ENCODE peak calls at places on chromosomes 13 and 19, in four cellular contexts. E is stomach, X is prostate gland, R is thyroid gland. N is an unnamed sample. For H3K4me1, the result is how much of the 10 kb centered on the place peaks cover.

GRCh38 chr19:48745208-48745995 is 1.3 kb downstream of the IZUMO1 start:
- DNase-seq in E (peak), X (peak), R (peak), N (no peak)

GRCh38 chr13:44271031-44271433 is 102.6 kb upstream of the SERP2 start:
- DNase-seq in R (no peak), X (peak), E (no peak), N (no peak)

GRCh38 chr13:46665243-46665629 is 112.3 kb downstream of the LRCH1 start:
- DNase-seq in R (no peak), X (no peak), E (no peak), N (no peak)

GRCh38 chr13:74839656-74840055 is 642.3 kb downstream of the TBC1D4 start:
- DNase-seq in E (no peak), R (no peak), X (no peak), N (no peak)

GRCh38 chr13:20940083-20940482 is 37.5 kb upstream of the XPO4 start:
- DNase-seq in X (no peak), R (no peak), E (no peak), N (no peak)

GRCh38 chr19:19900574-19901444 is at the start of gene ZNF93:
- DNase-seq in X (peak), R (peak), E (peak), N (peak)

GRCh38 chr13:41645313-41645712 is 188.0 kb downstream of the RGCC start:
- DNase-seq in R (peak), X (peak), E (no peak), N (peak)

GRCh38 chr19:794989-795658 is 2.1 kb upstream of the PTBP1 start:
- DNase-seq in X (no peak), R (no peak), E (no peak), N (no peak)

GRCh38 chr19:56942749-56943148 is 102.2 kb upstream of the PEG3 start:
- DNase-seq in E (peak), X (no peak), R (no peak), N (no peak)

GRCh38 chr19:18507727-18508440 is 14.0 kb downstream of the ELL start:
- DNase-seq in E (no peak), R (no peak), X (no peak), N (no peak)

GRCh38 chr19:40466219-40467006 is at the start of gene SPTBN4:
- DNase-seq in E (no peak), R (peak), X (no peak), N (peak)

GRCh38 chr13:96223231-96223630 is 133.3 kb downstream of the HS6ST3 start:
- DNase-seq in E (no peak), X (no peak), R (no peak), N (no peak)

GRCh38 chr13:27510082-27510481 is 59.7 kb upstream of the MTIF3 start:
- DNase-seq in R (no peak), X (no peak), E (no peak), N (no peak)

GRCh38 chr19:31110331-31110730 is 238.9 kb downstream of the TSHZ3 start:
- DNase-seq in E (no peak), X (no peak), R (no peak), N (peak)

GRCh38 chr19:52734893-52735661 is at the start of gene ZNF611:
- DNase-seq in R (peak), X (peak), E (peak), N (peak)

GRCh38 chr13:100394005-100394695 is 194.4 kb downstream of the GGACT start:
- DNase-seq in E (no peak), R (no peak), X (no peak), N (no peak)

GRCh38 chr19:38850976-38851621 is 1.3 kb upstream of the HNRNPL start:
- DNase-seq in R (no peak), E (no peak), X (no peak), N (peak)
- TF ChIP-seq POLR2A in R (no peak), E (no peak), X (no peak), N (no peak)

GRCh38 chr13:98537740-98538139 is 39.2 kb downstream of the STK24 start:
- DNase-seq in E (no peak), X (no peak), R (no peak), N (no peak)

GRCh38 chr13:98539655-98540054 is 37.3 kb downstream of the STK24 start:
- DNase-seq in R (no peak), E (no peak), X (no peak), N (no peak)

GRCh38 chr13:98536729-98537128 is 40.2 kb downstream of the STK24 start:
- DNase-seq in E (no peak), X (no peak), R (no peak), N (no peak)

GRCh38 chr13:98535501-98536357 is 41.2 kb downstream of the STK24 start:
- DNase-seq in X (no peak), R (no peak), E (no peak), N (no peak)

DNA sequence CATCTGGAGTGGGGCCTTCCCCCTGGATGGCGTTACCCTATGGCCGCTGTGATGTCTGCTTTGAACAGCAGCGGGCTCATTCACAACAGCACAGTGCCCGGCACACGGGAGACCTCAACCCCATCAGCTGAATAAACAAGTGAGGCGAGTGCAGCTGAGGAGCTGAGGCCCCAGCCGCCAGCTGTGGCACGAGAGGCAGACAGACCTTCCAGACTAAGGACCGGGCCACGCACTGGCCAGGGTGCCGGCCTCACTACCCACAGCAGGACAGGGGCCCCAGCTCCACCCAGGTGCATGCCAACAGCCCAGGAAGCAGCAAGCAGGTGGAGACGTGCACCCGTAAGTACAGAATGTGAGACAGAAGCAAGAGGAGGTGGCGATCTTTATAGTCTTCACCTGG is 39.6 kb downstream of the STK24 start:
- DNase-seq in E (no peak), X (no peak), R (no peak), N (no peak)
- H3K4me1 ChIP-seq in E (half or more), X (under half), R (half or more), N (under half)

GRCh38 chr19:7916137-7916907 is 1.7 kb downstream of the TGFBR3L start:
- DNase-seq in X (no peak), E (peak), R (no peak), N (no peak)
- TF ChIP-seq POLR2A in X (no peak), E (no peak), R (no peak), N (no peak)

GRCh38 chr13:110322126-110322827 is 15.2 kb downstream of the COL4A2 start:
- DNase-seq in E (no peak), X (no peak), R (no peak), N (no peak)
- H3K4me1 ChIP-seq in E (half or more), X (under half), R (half or more), N (under half)

DNA sequence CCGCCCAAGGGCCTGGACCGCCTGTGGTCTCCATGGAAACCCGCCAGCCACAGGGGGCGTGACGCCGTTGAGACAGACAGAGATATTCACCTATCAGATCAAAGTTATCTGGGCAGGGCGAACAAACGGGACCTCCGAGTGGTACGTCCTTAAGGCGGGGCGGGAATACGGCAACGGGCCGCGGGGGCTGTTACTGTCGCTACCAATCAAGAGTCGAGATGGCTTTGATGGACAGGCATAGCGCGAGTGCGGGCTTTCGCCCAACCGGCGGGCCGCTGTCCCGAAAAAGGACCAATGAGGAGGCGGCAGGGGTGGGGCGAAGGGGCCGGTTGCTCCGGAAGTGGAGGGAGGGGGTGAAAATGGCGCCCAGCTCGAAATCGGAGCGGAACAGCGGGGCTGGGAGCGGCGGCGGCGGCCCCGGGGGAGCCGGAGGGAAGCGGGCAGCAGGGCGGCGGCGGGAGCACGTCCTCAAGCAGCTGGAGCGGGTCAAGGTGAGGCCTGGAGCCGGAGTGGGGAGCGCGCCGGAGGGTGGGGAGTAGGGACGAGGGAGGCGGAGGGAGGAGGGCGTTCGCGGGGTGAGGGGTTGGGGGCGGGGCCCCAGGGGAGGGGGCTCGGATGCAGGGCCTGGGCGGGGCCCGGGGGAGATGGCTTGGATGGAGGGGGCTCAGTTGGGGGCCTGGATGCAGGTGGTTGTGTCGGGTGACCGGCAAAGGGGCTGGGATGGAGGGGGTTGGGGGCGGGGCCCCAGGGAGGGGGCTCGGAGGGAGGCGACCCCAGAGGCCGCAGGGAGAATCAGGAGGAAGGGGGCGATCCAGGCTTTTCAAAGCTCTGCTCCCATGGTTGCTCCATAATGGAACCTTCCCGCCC is at the start of gene DCAF15:
- DNase-seq in X (peak), E (peak), R (peak), N (peak)
- TF ChIP-seq POLR2A in X (peak), E (no peak), R (peak), N (peak)

GRCh38 chr19:33289261-33289660 is 13.1 kb downstream of the CEBPA start:
- DNase-seq in R (no peak), E (no peak), X (no peak), N (no peak)

GRCh38 chr19:33292595-33293254 is 9.6 kb downstream of the CEBPA start:
- DNase-seq in X (peak), E (no peak), R (peak), N (no peak)

GRCh38 chr19:33290082-33290815 is 12.1 kb downstream of the CEBPA start:
- DNase-seq in X (no peak), E (no peak), R (no peak), N (no peak)

GRCh38 chr19:33291623-33292534 is 10.5 kb downstream of the CEBPA start:
- DNase-seq in E (no peak), X (no peak), R (no peak), N (no peak)

GRCh38 chr19:33290956-33291622 is 11.2 kb downstream of the CEBPA start:
- DNase-seq in X (no peak), R (no peak), E (no peak), N (no peak)
- H3K4me1 ChIP-seq in X (under half), R (half or more), E (under half), N (under half)

DNA sequence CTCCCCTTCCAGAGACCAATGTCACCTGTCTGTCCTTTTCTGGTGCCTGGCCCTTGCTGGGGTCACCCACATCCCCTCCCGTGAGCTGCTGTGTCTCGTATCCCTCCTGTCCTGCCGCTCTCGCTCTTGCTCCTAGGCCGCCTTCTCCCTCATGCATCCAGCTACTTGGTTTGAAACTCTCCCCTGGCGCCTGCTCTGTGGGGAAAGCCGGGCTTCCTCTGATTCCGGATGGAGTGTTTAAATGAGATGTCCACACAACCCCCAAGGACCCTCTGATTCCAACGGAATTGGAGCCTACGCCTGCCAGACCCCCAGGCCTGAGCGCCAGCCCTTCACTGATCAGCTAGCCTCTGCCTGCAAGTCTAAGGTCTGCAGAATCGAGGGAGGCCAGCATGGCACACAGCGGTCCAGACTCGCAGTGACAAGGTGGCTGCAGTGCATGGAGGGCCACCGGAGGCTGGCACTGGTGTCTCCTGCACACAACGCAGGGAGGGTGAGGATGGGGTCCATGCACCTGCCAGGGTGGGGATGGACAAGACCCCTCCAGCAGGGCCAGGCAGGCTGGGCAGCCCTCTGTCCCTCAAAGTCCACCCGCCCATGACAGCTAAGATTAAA is 47.2 kb downstream of the RFX2 start:
- DNase-seq in X (no peak), R (no peak), E (no peak), N (peak)
- TF ChIP-seq POLR2A in X (no peak), R (no peak), E (no peak), N (no peak)

GRCh38 chr13:113493315-113493951 is 2.9 kb upstream of the DCUN1D2 start:
- DNase-seq in X (peak), R (no peak), E (no peak), N (no peak)
- H3K4me1 ChIP-seq in X (under half), R (under half), E (half or more), N (under half)

N was measured in uterus.